ENCODE peak calls at places on chromosomes 13 and 19, in four cellular contexts. One of them, this sample, is unnamed.

GRCh38 chr19:54188224-54188871 is 1.0 kb downstream of the MBOAT7 start:
- DNase-seq in cardiac muscle cell: no peak
- DNase-seq in pancreas: no peak
- DNase-seq in ovary: peak; percentile 49
- DNase-seq in this sample: no peak

GRCh38 chr13:22240716-22241115 is 569.8 kb downstream of the FGF9 start:
- DNase-seq in cardiac muscle cell: no peak
- DNase-seq in pancreas: no peak
- DNase-seq in ovary: no peak
- DNase-seq in this sample: no peak

GRCh38 chr19:39413903-39414608 is 1.6 kb downstream of the PLEKHG2 start:
- DNase-seq in cardiac muscle cell: peak; percentile 54
- DNase-seq in pancreas: no peak
- DNase-seq in ovary: peak; percentile 52
- DNase-seq in this sample: no peak

GRCh38 chr13:88068975-88069374 is 397.8 kb downstream of the SLITRK5 start:
- DNase-seq in cardiac muscle cell: peak; percentile 2
- DNase-seq in pancreas: no peak
- DNase-seq in ovary: no peak
- DNase-seq in this sample: peak; percentile 3

GRCh38 chr13:44312898-44313551 is 60.6 kb upstream of the SERP2 start:
- DNase-seq in cardiac muscle cell: no peak
- DNase-seq in pancreas: no peak
- DNase-seq in ovary: no peak
- DNase-seq in this sample: no peak

GRCh38 chr19:12052057-12052570 is 647 bp downstream of the ZNF878 start:
- DNase-seq in cardiac muscle cell: no peak
- DNase-seq in pancreas: no peak
- DNase-seq in ovary: no peak
- DNase-seq in this sample: no peak

GRCh38 chr19:34171539-34171876 is 796 bp upstream of the LSM14A start:
- DNase-seq in cardiac muscle cell: no peak
- DNase-seq in pancreas: no peak
- DNase-seq in ovary: no peak
- DNase-seq in this sample: no peak

GRCh38 chr13:86737334-86737932 is 933.7 kb upstream of the SLITRK5 start:
- DNase-seq in cardiac muscle cell: no peak
- DNase-seq in pancreas: no peak
- DNase-seq in ovary: no peak
- DNase-seq in this sample: no peak

GRCh38 chr13:96029002-96029401 is 24.2 kb downstream of the UGGT2 start:
- DNase-seq in cardiac muscle cell: no peak
- DNase-seq in pancreas: no peak
- DNase-seq in ovary: no peak
- DNase-seq in this sample: no peak

GRCh38 chr19:32880607-32881006 is 11.0 kb upstream of the SLC7A9 start:
- DNase-seq in cardiac muscle cell: no peak
- DNase-seq in pancreas: no peak
- DNase-seq in ovary: no peak
- DNase-seq in this sample: no peak

GRCh38 chr19:11971045-11971444 is 6.2 kb downstream of the ZNF763 start:
- DNase-seq in cardiac muscle cell: no peak
- DNase-seq in pancreas: no peak
- DNase-seq in ovary: no peak
- DNase-seq in this sample: no peak

GRCh38 chr13:37869506-37869755 is 141 bp downstream of the TRPC4 start:
- DNase-seq in cardiac muscle cell: peak; percentile 10
- DNase-seq in pancreas: no peak
- DNase-seq in ovary: no peak
- DNase-seq in this sample: no peak

GRCh38 chr13:98308525-98308911 is 131.4 kb upstream of the RNF113B start:
- DNase-seq in cardiac muscle cell: no peak
- DNase-seq in pancreas: no peak
- DNase-seq in ovary: no peak
- DNase-seq in this sample: no peak

GRCh38 chr19:6925801-6926751 is 38.7 kb downstream of the ADGRE1 start:
- DNase-seq in cardiac muscle cell: no peak
- DNase-seq in pancreas: no peak
- DNase-seq in ovary: no peak
- DNase-seq in this sample: peak; percentile 67

GRCh38 chr13:21894703-21895699 is 224.1 kb downstream of the FGF9 start:
- DNase-seq in cardiac muscle cell: no peak
- DNase-seq in pancreas: no peak
- DNase-seq in ovary: no peak
- DNase-seq in this sample: no peak

GRCh38 chr19:1671716-1672037 is 19.3 kb upstream of the TCF3 start:
- DNase-seq in cardiac muscle cell: no peak
- DNase-seq in pancreas: no peak
- DNase-seq in ovary: no peak
- DNase-seq in this sample: no peak
- H3K4me3 ChIP-seq in cardiac muscle cell: no peak overlapping the region
- H3K4me3 ChIP-seq in pancreas: no peak overlapping the region
- H3K4me3 ChIP-seq in ovary: no peak overlapping the region
- H3K4me3 ChIP-seq in this sample: peak overlapping the region; percentile 46

GRCh38 chr13:111022886-111023285 is 92.2 kb upstream of the ARHGEF7 start:
- DNase-seq in cardiac muscle cell: no peak
- DNase-seq in pancreas: no peak
- DNase-seq in ovary: no peak
- DNase-seq in this sample: no peak

GRCh38 chr13:111025310-111025709 is 89.8 kb upstream of the ARHGEF7 start:
- DNase-seq in cardiac muscle cell: no peak
- DNase-seq in pancreas: no peak
- DNase-seq in ovary: no peak
- DNase-seq in this sample: no peak

GRCh38 chr13:111031531-111031961 is 83.6 kb upstream of the ARHGEF7 start:
- DNase-seq in cardiac muscle cell: no peak
- DNase-seq in pancreas: no peak
- DNase-seq in ovary: no peak
- DNase-seq in this sample: peak; percentile 33

GRCh38 chr13:111029957-111030609 is 85.0 kb upstream of the ARHGEF7 start:
- DNase-seq in cardiac muscle cell: no peak
- DNase-seq in pancreas: no peak
- DNase-seq in ovary: no peak
- DNase-seq in this sample: no peak

GRCh38 chr13:111027481-111028439 is 87.3 kb upstream of the ARHGEF7 start:
- DNase-seq in cardiac muscle cell: no peak
- DNase-seq in pancreas: no peak
- DNase-seq in ovary: no peak
- DNase-seq in this sample: no peak
- TF ChIP-seq CTCF in cardiac muscle cell: no peak
- TF ChIP-seq CTCF in pancreas: no peak
- TF ChIP-seq CTCF in ovary: no peak
- TF ChIP-seq CTCF in this sample: no peak

DNA sequence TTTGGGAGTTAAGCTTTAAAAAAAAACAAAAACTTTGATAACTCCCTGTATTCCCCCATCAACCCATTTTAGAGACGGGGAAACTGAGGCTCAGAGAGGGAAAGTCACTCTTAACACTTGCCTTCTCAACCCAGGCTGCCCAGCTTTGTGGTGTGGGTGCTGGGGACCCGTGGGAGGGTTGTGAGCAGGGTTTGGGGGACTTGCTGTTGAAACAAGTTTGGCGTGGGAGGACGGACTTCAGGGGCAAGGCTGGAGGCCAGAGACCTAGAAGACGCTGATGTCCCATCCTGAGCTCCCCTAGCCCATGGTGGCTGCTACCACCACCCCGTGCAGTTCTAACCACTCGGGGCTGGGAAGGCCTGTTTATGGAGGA is 747 bp upstream of the CACTIN start:
- DNase-seq in cardiac muscle cell: no peak
- DNase-seq in pancreas: no peak
- DNase-seq in ovary: no peak
- DNase-seq in this sample: no peak
- H3K4me3 ChIP-seq in cardiac muscle cell: no peak overlapping the region
- H3K4me3 ChIP-seq in pancreas: no peak overlapping the region
- H3K4me3 ChIP-seq in ovary: no peak overlapping the region
- H3K4me3 ChIP-seq in this sample: peak overlapping the region; percentile 19

DNA sequence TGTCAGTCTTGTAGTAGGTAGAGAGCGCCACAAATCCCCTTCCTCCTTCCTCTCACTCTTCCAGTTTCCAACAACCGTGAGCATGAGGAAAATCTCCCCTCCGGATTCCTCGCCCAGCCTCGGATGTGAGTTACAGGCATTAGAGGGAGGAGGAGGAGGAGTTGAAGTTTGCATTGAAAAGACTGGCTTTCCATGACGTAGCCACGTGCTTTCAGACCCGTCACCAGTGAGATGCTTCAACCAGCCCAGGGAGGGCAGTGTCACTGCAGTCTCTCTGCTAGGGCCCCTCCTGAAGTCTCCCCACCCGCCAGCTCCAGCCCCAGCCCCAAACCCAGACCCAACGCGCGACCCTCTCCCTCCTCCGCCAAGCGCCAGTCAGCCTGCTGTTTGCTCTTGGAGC is 444 bp upstream of the FGF14 start:
- DNase-seq in cardiac muscle cell: peak; percentile 23
- DNase-seq in pancreas: no peak
- DNase-seq in ovary: no peak
- DNase-seq in this sample: no peak
- TF ChIP-seq CTCF in cardiac muscle cell: no peak
- TF ChIP-seq CTCF in pancreas: no peak
- TF ChIP-seq CTCF in ovary: no peak
- TF ChIP-seq CTCF in this sample: no peak

DNA sequence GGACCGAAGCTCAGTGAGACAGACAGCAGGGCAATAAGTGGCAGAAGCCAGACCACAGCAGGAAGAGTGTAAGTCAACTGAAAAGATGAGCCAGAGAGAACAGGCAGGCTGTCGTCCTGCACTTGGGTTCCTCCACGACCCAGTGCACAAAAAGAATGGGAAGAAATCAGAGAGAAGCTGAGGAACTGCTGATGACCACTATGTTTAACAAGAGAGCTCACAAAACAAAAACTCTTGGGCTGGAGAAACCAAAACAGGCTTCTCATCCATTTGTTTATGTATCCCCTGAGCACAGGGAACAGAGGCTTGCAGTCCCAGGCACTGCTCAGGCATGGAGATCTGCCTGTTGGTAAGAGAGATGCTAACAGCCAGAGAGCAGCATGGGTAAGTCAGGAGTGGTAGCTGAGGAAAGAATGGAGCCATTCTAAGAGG is 14.0 kb downstream of the AKAP8L start:
- DNase-seq in cardiac muscle cell: no peak
- DNase-seq in pancreas: no peak
- DNase-seq in ovary: no peak
- DNase-seq in this sample: no peak
- H3K4me3 ChIP-seq in cardiac muscle cell: no peak overlapping the region
- H3K4me3 ChIP-seq in pancreas: no peak overlapping the region
- H3K4me3 ChIP-seq in ovary: no peak overlapping the region
- H3K4me3 ChIP-seq in this sample: no peak overlapping the region

GRCh38 chr13:23723463-23723862 is 153.3 kb downstream of the TNFRSF19 start:
- DNase-seq in cardiac muscle cell: no peak
- DNase-seq in pancreas: no peak
- DNase-seq in ovary: no peak
- DNase-seq in this sample: no peak
- TF ChIP-seq CTCF in cardiac muscle cell: no peak
- TF ChIP-seq CTCF in pancreas: no peak
- TF ChIP-seq CTCF in ovary: no peak
- TF ChIP-seq CTCF in this sample: no peak

GRCh38 chr19:18120127-18120526 is 22.5 kb downstream of the MAST3 start:
- DNase-seq in cardiac muscle cell: no peak
- DNase-seq in pancreas: no peak
- DNase-seq in ovary: no peak
- DNase-seq in this sample: no peak

GRCh38 chr19:18118420-18119242 is 21.1 kb downstream of the MAST3 start:
- DNase-seq in cardiac muscle cell: no peak
- DNase-seq in pancreas: peak; percentile 59
- DNase-seq in ovary: no peak
- DNase-seq in this sample: no peak

GRCh38 chr19:18117692-18118378 is 20.3 kb downstream of the MAST3 start:
- DNase-seq in cardiac muscle cell: peak; percentile 95
- DNase-seq in pancreas: peak; percentile 90
- DNase-seq in ovary: peak; percentile 93
- DNase-seq in this sample: peak; percentile 95

GRCh38 chr19:18121166-18121565 is 23.6 kb downstream of the MAST3 start:
- DNase-seq in cardiac muscle cell: no peak
- DNase-seq in pancreas: no peak
- DNase-seq in ovary: no peak
- DNase-seq in this sample: no peak

DNA sequence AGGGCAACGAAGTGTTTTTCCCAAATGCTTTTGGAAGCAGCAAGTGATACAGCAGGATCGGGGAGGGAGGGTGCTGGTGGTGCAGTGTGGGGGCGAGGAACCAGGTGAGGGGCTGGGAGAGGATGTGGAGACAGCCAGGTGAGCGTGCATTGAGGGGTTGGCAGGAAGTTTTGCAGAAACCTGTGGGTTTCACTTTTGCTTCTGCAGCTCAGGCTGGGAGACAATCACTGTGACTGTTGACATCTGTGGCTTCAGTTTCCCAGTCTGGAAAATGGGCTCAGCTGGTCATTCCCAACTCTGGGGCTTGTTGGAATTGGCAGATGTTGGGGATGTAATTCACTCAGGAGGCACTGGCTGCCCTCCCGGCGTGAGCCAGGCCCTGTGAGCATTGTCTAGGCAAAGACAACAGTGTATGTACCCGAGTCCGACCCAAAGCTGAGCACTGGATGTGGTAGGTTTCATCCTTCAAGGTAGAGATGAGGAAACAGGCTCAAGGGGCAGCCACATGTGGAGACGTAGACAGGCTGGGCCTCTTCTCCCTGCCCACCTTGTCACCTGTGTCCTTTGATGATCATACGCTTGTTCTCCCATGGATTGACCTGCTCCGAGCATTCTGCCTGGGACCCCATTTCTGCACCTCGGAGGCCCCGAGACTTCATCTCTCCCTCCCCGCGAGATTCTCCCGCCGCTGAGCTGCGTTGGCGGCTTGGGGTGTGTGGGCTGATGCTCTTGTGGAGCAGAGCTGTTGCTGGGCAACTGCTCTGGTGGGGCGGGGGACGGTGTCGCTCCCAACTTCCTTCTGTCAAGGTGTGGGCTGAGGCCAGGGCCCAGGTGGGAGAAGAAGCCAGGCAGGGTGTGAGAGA is 21.9 kb downstream of the MAST3 start:
- DNase-seq in cardiac muscle cell: no peak
- DNase-seq in pancreas: no peak
- DNase-seq in ovary: no peak
- DNase-seq in this sample: peak; percentile 61
- H3K4me3 ChIP-seq in cardiac muscle cell: no peak overlapping the region
- H3K4me3 ChIP-seq in pancreas: no peak overlapping the region
- H3K4me3 ChIP-seq in ovary: no peak overlapping the region
- H3K4me3 ChIP-seq in this sample: peak overlapping the region; percentile 58